ENCODE peak calls at places on chromosomes 12 and 14, in ten cellular contexts. L is upper lobe of right lung, X is right lobe of liver, D is HepG2, H is left ventricle myocardium inferior, G is sigmoid colon, K is neuronal stem cell, W is Karpas-422, I is left lung, E is BE2C. S is an unnamed sample.

GRCh38 chr12:80325167-80325959 is 118.7 kb upstream of the PTPRQ start:
- DNase-seq in L (no peak), X (no peak), D (no peak), H (no peak), G (no peak), K (no peak), W (no peak), I (no peak), E (no peak), S (no peak)

GRCh38 chr14:93926873-93927571 is at the start of gene FAM181A:
- DNase-seq in L (peak; percentile 87), X (no peak), D (no peak), H (no peak), G (no peak), K (peak; percentile 44), W (no peak), I (no peak), E (no peak), S (no peak)

GRCh38 chr14:102805454-102805891 is 28.2 kb downstream of the TRAF3 start:
- DNase-seq in L (no peak), X (no peak), D (no peak), H (no peak), G (no peak), K (no peak), W (no peak), I (no peak), E (no peak), S (no peak)

GRCh38 chr12:41983394-41983793 is 161.3 kb downstream of the GXYLT1 start:
- DNase-seq in L (no peak), X (no peak), D (no peak), H (no peak), G (no peak), K (no peak), W (no peak), I (no peak), E (no peak), S (no peak)

GRCh38 chr14:21308132-21308478 is 28.2 kb downstream of the RPGRIP1 start:
- DNase-seq in L (no peak), X (no peak), D (peak; percentile 89), H (no peak), G (no peak), K (no peak), W (peak; percentile 50), I (no peak), E (no peak), S (no peak)

GRCh38 chr14:77714926-77715325 is 7.0 kb downstream of the SLIRP start:
- DNase-seq in L (no peak), X (no peak), D (no peak), H (no peak), G (no peak), K (no peak), W (no peak), I (no peak), E (no peak), S (no peak)

GRCh38 chr14:40115583-40115982 is 683.4 kb upstream of the FBXO33 start:
- DNase-seq in L (no peak), X (no peak), D (no peak), H (no peak), G (no peak), K (no peak), W (no peak), I (no peak), E (no peak), S (no peak)

GRCh38 chr14:46401066-46401465 is 250.5 kb downstream of the RPL10L start:
- DNase-seq in L (no peak), X (no peak), D (no peak), H (no peak), G (no peak), K (no peak), W (no peak), I (no peak), E (no peak), S (no peak)

GRCh38 chr12:21637985-21638891 is 19.4 kb downstream of the LDHB start:
- DNase-seq in L (no peak), X (no peak), D (no peak), H (no peak), G (no peak), K (no peak), W (peak; percentile 41), I (no peak), E (no peak), S (no peak)

GRCh38 chr12:123805119-123805518 is 43.0 kb downstream of the DNAH10 start:
- DNase-seq in L (no peak), X (no peak), D (no peak), H (no peak), G (no peak), K (no peak), W (peak; percentile 27), I (no peak), E (peak; percentile 19), S (no peak)

GRCh38 chr14:61063461-61063860 is 82.4 kb downstream of the SLC38A6 start:
- DNase-seq in L (no peak), X (no peak), D (no peak), H (no peak), G (no peak), K (no peak), W (peak; percentile 96), I (no peak), E (no peak), S (no peak)

GRCh38 chr12:128795530-128796361 is 28.0 kb downstream of the SLC15A4 start:
- DNase-seq in L (peak; percentile 40), X (no peak), D (no peak), H (no peak), G (peak; percentile 43), K (no peak), W (peak; percentile 74), I (no peak), E (no peak), S (no peak)

GRCh38 chr14:26444745-26445144 is 153.1 kb downstream of the NOVA1 start:
- DNase-seq in L (no peak), X (no peak), D (no peak), H (no peak), G (no peak), K (peak; percentile 55), W (no peak), I (no peak), E (no peak), S (no peak)

GRCh38 chr12:121334513-121335343 is 17.5 kb downstream of the ANAPC5 start:
- DNase-seq in L (no peak), X (peak; percentile 29), D (peak; percentile 58), H (no peak), G (no peak), K (peak; percentile 38), W (peak; percentile 83), I (no peak), E (no peak), S (no peak)

GRCh38 chr12:109458086-109458485 is 19.0 kb downstream of the KCTD10 start:
- DNase-seq in L (no peak), X (no peak), D (no peak), H (no peak), G (no peak), K (no peak), W (no peak), I (no peak), E (no peak), S (no peak)

GRCh38 chr14:82238649-82239048 is 705.0 kb upstream of the SEL1L start:
- DNase-seq in L (no peak), X (no peak), D (no peak), H (no peak), G (no peak), K (no peak), W (no peak), I (no peak), E (no peak), S (no peak)

DNA sequence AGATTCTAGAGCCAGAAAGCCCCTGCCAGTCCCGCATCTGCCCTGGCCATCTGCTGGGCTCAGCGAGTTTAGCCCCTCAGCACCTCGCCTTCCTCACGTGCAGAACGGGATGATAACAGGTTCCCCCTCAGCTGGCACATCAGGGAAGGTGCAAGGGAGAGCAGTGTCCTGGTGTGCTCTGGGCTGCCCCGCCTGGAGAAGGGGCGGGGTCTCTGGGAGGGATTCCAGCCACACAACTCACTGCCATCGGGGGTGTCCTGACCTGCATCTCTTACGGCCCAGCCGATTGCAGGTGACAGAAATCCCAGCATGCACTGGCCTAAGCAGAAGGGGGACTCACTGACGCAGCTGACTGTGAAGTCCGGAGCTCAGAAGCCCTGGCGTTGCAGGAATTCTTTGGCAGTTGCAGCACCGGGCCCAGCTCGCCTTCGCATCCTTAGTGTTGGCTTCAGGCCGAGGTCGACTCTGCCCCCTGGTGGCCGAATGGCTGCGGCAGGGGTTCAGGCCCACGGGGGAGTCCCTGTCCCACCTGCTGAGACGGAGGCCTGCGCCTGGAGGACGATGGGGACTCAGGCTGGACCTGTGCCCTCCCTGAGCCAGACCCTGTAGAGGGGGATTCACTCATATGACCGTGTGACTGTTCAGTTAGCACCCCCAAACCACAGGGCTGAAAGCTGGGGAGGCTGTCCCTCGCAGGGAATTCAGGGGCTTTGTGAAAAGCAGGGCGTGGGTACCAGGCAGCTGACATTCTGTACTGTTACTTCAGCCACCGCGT is 178.6 kb downstream of the ADGRD1 start:
- DNase-seq in L (peak; percentile 83), X (peak; percentile 54), D (peak; percentile 53), H (peak; percentile 70), G (peak; percentile 85), K (peak; percentile 83), W (peak; percentile 88), I (peak; percentile 87), E (peak; percentile 88), S (peak; percentile 71)
- H3K4me3 ChIP-seq in L (no peak overlapping the region), X (no peak overlapping the region), D (no peak overlapping the region), H (no peak overlapping the region), G (no peak overlapping the region), K (no peak overlapping the region), W (no peak overlapping the region), I (no peak overlapping the region), E (peak overlapping the region; percentile 23), S (no peak overlapping the region)

GRCh38 chr14:55593698-55594097 is 13.7 kb downstream of the KTN1 start:
- DNase-seq in L (no peak), X (no peak), D (peak; percentile 27), H (no peak), G (no peak), K (no peak), W (no peak), I (no peak), E (no peak), S (no peak)
- H3K4me1 ChIP-seq in L (peaks cover 5% of the 10 kb centered on the region), X (peaks cover 39% of the 10 kb centered on the region), D (peaks cover 90% of the 10 kb centered on the region), H (peaks cover 78% of the 10 kb centered on the region), G (peaks cover 49% of the 10 kb centered on the region), K (peaks cover 5% of the 10 kb centered on the region), W (peaks cover 17% of the 10 kb centered on the region), I (peaks cover 3% of the 10 kb centered on the region), E (peaks cover 4% of the 10 kb centered on the region), S (peaks cover 8% of the 10 kb centered on the region)

GRCh38 chr12:47517122-47517521 is 188.7 kb downstream of the RPAP3 start:
- DNase-seq in L (no peak), X (no peak), D (no peak), H (no peak), G (no peak), K (no peak), W (no peak), I (no peak), E (no peak), S (no peak)
- H3K9me3 ChIP-seq in L (no peaks in the 10 kb centered on the region), X (no peaks in the 10 kb centered on the region), D (peaks cover 37% of the 10 kb centered on the region), H (peaks cover 59% of the 10 kb centered on the region), G (no peaks in the 10 kb centered on the region), K (peaks cover 8% of the 10 kb centered on the region), W (peaks cover 6% of the 10 kb centered on the region), I (no peaks in the 10 kb centered on the region), E (no peaks in the 10 kb centered on the region), S (peaks cover 4% of the 10 kb centered on the region)

DNA sequence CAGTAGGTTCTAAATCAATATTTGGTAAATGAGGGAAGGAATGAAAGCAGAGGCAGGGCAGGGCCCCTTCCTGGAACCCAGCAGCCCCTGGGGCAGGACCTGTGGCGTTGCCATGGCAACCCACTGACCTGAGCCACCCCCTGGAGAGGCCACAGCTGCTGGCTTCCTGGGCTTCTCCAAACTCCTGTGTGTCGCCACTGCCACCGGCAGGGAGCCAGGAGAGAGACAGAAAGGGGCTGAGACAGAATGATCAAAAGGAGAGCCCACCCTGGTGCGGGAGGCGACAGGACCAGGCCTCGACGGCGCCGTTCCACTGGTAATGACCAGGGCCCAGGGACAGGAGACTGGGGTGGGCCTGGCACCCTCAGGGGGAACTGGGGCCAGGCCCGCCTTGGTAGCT is 18.2 kb downstream of the RFX4 start:
- DNase-seq in L (no peak), X (no peak), D (peak; percentile 43), H (no peak), G (no peak), K (peak; percentile 21), W (no peak), I (no peak), E (no peak), S (no peak)
- H3K4me3 ChIP-seq in L (no peak overlapping the region), X (no peak overlapping the region), D (no peak overlapping the region), H (no peak overlapping the region), G (no peak overlapping the region), K (no peak overlapping the region), W (no peak overlapping the region), I (no peak overlapping the region), E (no peak overlapping the region), S (no peak overlapping the region)

S was measured in aorta.